ENCODE peak calls at places on chromosomes 3 and 15, in six cellular contexts. R is activated CD4-positive, alpha-beta T cell treated with anti-CD3 and anti-CD28 coated beads, Interleukin-2, amount 10 ng/mL, durations not matched to agents 7 days and 5 days; Y is G401; K is fibroblast of lung; A is activated T-cell treated with anti-CD3 and anti-CD28 coated beads for 48 hours; F is stimulated activated CD4-positive, alpha-beta T cell treated with anti-CD3 and anti-CD28 coated beads, Interleukin-15, amount 100 ng/mL, for 1 hour. T is an unnamed sample.

GRCh38 chr15:72086010-72086697 is 31.8 kb downstream of the MYO9A start:
- DNase-seq in R (no peak), Y (no peak), K (no peak), A (no peak), F (no peak), T (no peak)

GRCh38 chr15:50996641-50997040 is 88.2 kb downstream of the AP4E1 start:
- DNase-seq in R (no peak), Y (no peak), K (peak; percentile 6), A (no peak), F (no peak), T (no peak)

GRCh38 chr15:79769081-79769481 is 127.7 kb downstream of the MTHFS start:
- DNase-seq in R (no peak), Y (peak; percentile 39), K (peak; percentile 3), A (no peak), F (no peak), T (no peak)

GRCh38 chr3:61009025-61009424 is 242.2 kb downstream of the FHIT start:
- DNase-seq in R (no peak), Y (no peak), K (no peak), A (no peak), F (no peak), T (peak; percentile 30)

GRCh38 chr3:143243686-143244085 is 124.1 kb downstream of the CHST2 start:
- DNase-seq in R (no peak), Y (no peak), K (no peak), A (no peak), F (no peak), T (no peak)

GRCh38 chr3:161332792-161333191 is 38.5 kb downstream of the SPTSSB start:
- DNase-seq in R (no peak), Y (no peak), K (no peak), A (no peak), F (no peak), T (no peak)

GRCh38 chr3:34056181-34056910 is 257.9 kb downstream of the PDCD6IP start:
- DNase-seq in R (no peak), Y (no peak), K (no peak), A (no peak), F (no peak), T (no peak)

GRCh38 chr15:98126326-98127090 is 166.0 kb downstream of the ARRDC4 start:
- DNase-seq in R (no peak), Y (no peak), K (no peak), A (no peak), F (no peak), T (no peak)

GRCh38 chr3:56339671-56340070 is 128.6 kb downstream of the ERC2 start:
- DNase-seq in R (no peak), Y (no peak), K (no peak), A (no peak), F (no peak), T (no peak)

GRCh38 chr3:138923531-138923994 is 23.4 kb downstream of the FOXL2 start:
- DNase-seq in R (peak; percentile 90), Y (peak; percentile 59), K (peak; percentile 86), A (peak; percentile 74), F (peak; percentile 67), T (peak; percentile 53)

GRCh38 chr15:27414168-27414870 is 443.3 kb downstream of the GABRG3 start:
- DNase-seq in R (no peak), Y (no peak), K (peak; percentile 8), A (no peak), F (no peak), T (no peak)

GRCh38 chr3:41974223-41974622 is 12.3 kb upstream of the ULK4 start:
- DNase-seq in R (no peak), Y (no peak), K (no peak), A (no peak), F (no peak), T (no peak)

GRCh38 chr15:56715220-56715619 is 18.1 kb downstream of the ZNF280D start:
- DNase-seq in R (no peak), Y (no peak), K (peak; percentile 30), A (no peak), F (no peak), T (no peak)

T was measured in midbrain.